ENCODE peak calls at places on chromosome 21, in ten cellular contexts. N, K, E, I, T, R, M, S, Y and U are unnamed samples.

GRCh38 chr21:26055841-26056264 is 114.7 kb downstream of the APP start:
- DNase-seq in N (no peak), K (no peak), E (no peak), I (no peak), T (no peak), R (no peak), M (no peak), S (no peak), Y (no peak), U (no peak)

GRCh38 chr21:46634427-46634826 is 1.0 kb upstream of the PRMT2 start:
- DNase-seq in N (no peak), K (no peak), E (no peak), I (no peak), T (peak; percentile 12), R (no peak), M (no peak), S (no peak), Y (no peak), U (no peak)

GRCh38 chr21:35850029-35850428 is 210.3 kb downstream of the SETD4 start:
- DNase-seq in N (no peak), K (no peak), E (no peak), I (no peak), T (no peak), R (no peak), M (no peak), S (no peak), Y (no peak), U (no peak)

GRCh38 chr21:16502897-16503296 is 773.1 kb downstream of the USP25 start:
- DNase-seq in N (no peak), K (no peak), E (no peak), I (no peak), T (no peak), R (no peak), M (no peak), S (no peak), Y (no peak), U (no peak)

GRCh38 chr21:19224090-19224489 is 820.5 kb upstream of the TMPRSS15 start:
- DNase-seq in N (no peak), K (no peak), E (no peak), I (no peak), T (no peak), R (no peak), M (no peak), S (no peak), Y (no peak), U (no peak)

GRCh38 chr21:46254208-46254975 is 25.8 kb upstream of the LSS start:
- DNase-seq in N (no peak), K (no peak), E (no peak), I (no peak), T (no peak), R (peak; percentile 48), M (no peak), S (no peak), Y (no peak), U (no peak)

GRCh38 chr21:38945536-38946245 is 140.0 kb downstream of the ETS2 start:
- DNase-seq in N (no peak), K (no peak), E (no peak), I (no peak), T (no peak), R (no peak), M (no peak), S (no peak), Y (no peak), U (no peak)

GRCh38 chr21:46091118-46091517 is 6.8 kb upstream of the COL6A2 start:
- DNase-seq in N (no peak), K (no peak), E (peak; percentile 86), I (no peak), T (no peak), R (no peak), M (no peak), S (no peak), Y (no peak), U (no peak)

GRCh38 chr21:35528109-35529042 is 479.3 kb upstream of the RUNX1 start:
- DNase-seq in N (peak; percentile 16), K (no peak), E (no peak), I (no peak), T (no peak), R (no peak), M (no peak), S (peak; percentile 90), Y (no peak), U (no peak)

GRCh38 chr21:32364387-32364786 is 28.4 kb downstream of the URB1 start:
- DNase-seq in N (peak; percentile 63), K (peak; percentile 70), E (no peak), I (no peak), T (peak; percentile 81), R (no peak), M (no peak), S (no peak), Y (peak; percentile 56), U (peak; percentile 48)

GRCh38 chr21:31479222-31479621 is 135.2 kb upstream of the TIAM1 start:
- DNase-seq in N (no peak), K (no peak), E (no peak), I (no peak), T (no peak), R (no peak), M (no peak), S (no peak), Y (no peak), U (no peak)

DNA sequence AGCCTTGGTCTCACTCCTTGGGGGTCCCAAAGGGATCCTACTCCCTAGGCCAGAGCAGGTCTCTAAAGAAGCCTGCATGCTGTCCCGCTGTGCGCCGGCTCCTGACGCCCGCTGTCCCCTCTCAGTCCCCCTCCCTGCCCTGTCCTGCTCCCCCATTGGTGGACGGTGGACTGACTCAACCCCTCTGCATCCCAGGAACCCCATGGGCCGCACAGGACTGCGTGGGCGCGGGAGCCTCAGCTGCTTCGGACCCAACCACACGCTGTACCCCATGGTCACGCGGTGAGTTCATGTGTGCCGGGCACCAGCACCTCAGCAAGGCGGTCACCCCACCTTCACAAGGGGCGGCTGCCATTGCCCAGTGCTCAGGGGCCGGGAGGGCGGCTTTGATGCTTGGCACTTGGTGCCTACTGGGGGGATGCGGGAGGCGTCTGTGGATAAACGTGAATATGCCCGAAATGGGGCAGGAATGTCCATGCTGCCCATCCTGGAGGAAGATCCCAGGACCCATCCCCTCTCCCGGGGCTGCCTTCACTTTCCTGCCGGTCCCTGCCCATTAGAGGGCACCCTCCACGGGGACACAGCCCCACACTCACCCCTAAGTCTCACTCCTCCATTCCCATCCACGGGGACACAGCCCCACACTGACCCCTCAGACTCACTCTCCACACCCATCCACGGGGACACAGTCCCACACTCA is 20.2 kb upstream of the LRRC3 start:
- DNase-seq in N (peak; percentile 5), K (no peak), E (no peak), I (no peak), T (no peak), R (no peak), M (no peak), S (peak; percentile 62), Y (peak; percentile 45), U (no peak)
- H3K27me3 ChIP-seq in N (peaks cover 13% of the 10 kb centered on the region), K (no peaks in the 10 kb centered on the region), E (no peaks in the 10 kb centered on the region), I (no peaks in the 10 kb centered on the region), T (peaks cover 37% of the 10 kb centered on the region), R (no peaks in the 10 kb centered on the region), M (no peaks in the 10 kb centered on the region), S (no peaks in the 10 kb centered on the region), Y (peaks cover 4% of the 10 kb centered on the region), U (no peaks in the 10 kb centered on the region)

GRCh38 chr21:33640697-33641338 is 723 bp downstream of the CRYZL1 start:
- DNase-seq in N (peak; percentile 23), K (peak; percentile 13), E (no peak), I (peak; percentile 4), T (no peak), R (no peak), M (peak; percentile 33), S (no peak), Y (no peak), U (no peak)

GRCh38 chr21:33641339-33642026 is at the start of gene CRYZL1:
- DNase-seq in N (peak; percentile 100), K (peak; percentile 100), E (peak; percentile 100), I (peak; percentile 99), T (peak; percentile 99), R (peak; percentile 96), M (peak; percentile 91), S (peak; percentile 100), Y (peak; percentile 100), U (peak; percentile 100)

GRCh38 chr21:33642896-33643657 is 776 bp downstream of the ITSN1 start:
- DNase-seq in N (peak; percentile 48), K (peak; percentile 10), E (no peak), I (no peak), T (no peak), R (no peak), M (peak; percentile 74), S (peak; percentile 89), Y (no peak), U (peak; percentile 31)

GRCh38 chr21:33643658-33644311 is 1.5 kb downstream of the ITSN1 start:
- DNase-seq in N (no peak), K (no peak), E (no peak), I (no peak), T (peak; percentile 26), R (no peak), M (peak; percentile 38), S (no peak), Y (no peak), U (no peak)

GRCh38 chr21:33642027-33642895 is at the start of gene ITSN1:
- DNase-seq in N (peak; percentile 100), K (peak; percentile 100), E (peak; percentile 100), I (peak; percentile 98), T (peak; percentile 98), R (peak; percentile 99), M (peak; percentile 97), S (peak; percentile 100), Y (peak; percentile 100), U (peak; percentile 100)
- TF ChIP-seq POLR2AphosphoS5 in N (peak; percentile 92), K (peak; percentile 81), E (peak; percentile 91), I (peak; percentile 79), T (peak; percentile 66), R (no peak), M (peak; percentile 69), S (peak; percentile 77), Y (peak; percentile 80), U (peak; percentile 92)

GRCh38 chr21:44364151-44365053 is 11.0 kb downstream of the TRPM2 start:
- DNase-seq in N (no peak), K (no peak), E (no peak), I (no peak), T (no peak), R (no peak), M (no peak), S (peak; percentile 69), Y (no peak), U (no peak)
- H3K27me3 ChIP-seq in N (peaks cover 15% of the 10 kb centered on the region), K (peaks cover 3% of the 10 kb centered on the region), E (no peaks in the 10 kb centered on the region), I (no peaks in the 10 kb centered on the region), T (peaks cover 38% of the 10 kb centered on the region), R (no peaks in the 10 kb centered on the region), M (peaks cover 48% of the 10 kb centered on the region), S (no peaks in the 10 kb centered on the region), Y (peaks cover 9% of the 10 kb centered on the region), U (no peaks in the 10 kb centered on the region)

DNA sequence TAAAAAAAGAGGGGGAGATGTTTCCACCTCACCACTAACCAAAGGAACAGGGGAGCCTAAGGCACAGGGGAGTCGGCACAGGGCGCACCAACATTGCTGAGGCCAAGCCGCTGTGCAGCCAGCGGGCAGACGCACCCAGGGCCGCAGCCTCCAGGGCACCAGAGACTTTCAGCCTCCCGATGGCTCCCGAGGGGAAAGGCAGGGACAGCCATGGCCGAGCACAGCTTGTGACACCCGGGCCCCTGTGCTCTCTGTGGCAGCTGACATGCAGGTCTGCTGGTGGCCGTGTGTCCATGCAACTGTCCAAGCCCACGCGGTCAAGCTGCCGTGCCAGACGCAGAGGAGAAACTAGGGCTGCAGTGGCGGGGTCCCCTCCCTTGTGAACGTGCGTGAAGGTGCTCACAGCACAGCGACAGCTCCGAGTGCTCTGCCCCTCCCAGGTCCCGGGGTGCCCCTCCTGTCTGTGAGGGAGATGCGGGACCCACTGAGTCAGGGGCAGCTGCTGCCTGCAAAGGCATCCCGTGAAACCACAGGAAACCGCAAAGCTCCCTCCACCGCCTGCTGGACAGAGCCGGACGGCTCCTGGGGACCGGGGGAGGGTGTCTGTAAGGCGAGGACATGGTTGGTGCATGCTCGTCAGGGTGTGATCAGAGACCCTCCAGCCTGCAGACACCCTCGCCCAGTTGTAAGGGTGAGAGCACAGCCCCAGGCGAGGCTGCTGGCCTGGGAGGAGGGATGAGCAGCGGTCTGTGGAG is 2.5 kb downstream of the KRTAP10-11 start:
- DNase-seq in N (no peak), K (no peak), E (no peak), I (no peak), T (no peak), R (no peak), M (no peak), S (no peak), Y (no peak), U (peak; percentile 10)
- TF ChIP-seq POLR2AphosphoS5 in N (no peak), K (no peak), E (no peak), I (no peak), T (no peak), R (no peak), M (no peak), S (no peak), Y (no peak), U (no peak)